ENCODE peak calls at places on chromosomes 4 and X, in eight cellular contexts. C is mammary epithelial cell, D is endothelial cell, O is foreskin fibroblast, T is transverse colon, R is chondrocyte, E is OCI-LY7, M is brain microvascular endothelial cell. Q is an unnamed sample.

GRCh38 chr4:139951051-139951450 is 202.9 kb downstream of the MAML3 start:
- DNase-seq in O (peak; percentile 40), M (peak; percentile 72), C (peak; percentile 87), R (no peak), D (no peak), T (no peak), E (no peak), Q (peak; percentile 21)

GRCh38 chr4:123018391-123018755 is 96.0 kb upstream of the NUDT6 start:
- DNase-seq in O (no peak), M (no peak), T (no peak), R (no peak), C (no peak), D (no peak), E (no peak), Q (no peak)

GRCh38 chrX:31036895-31037294 is 34.9 kb downstream of the FTHL17 start:
- DNase-seq in C (peak; percentile 61), E (peak; percentile 54), M (peak; percentile 60), T (peak; percentile 30), D (peak; percentile 39), O (peak; percentile 58), R (no peak), Q (peak; percentile 67)

GRCh38 chrX:130118396-130118795 is 8.1 kb upstream of the ELF4 start:
- DNase-seq in C (peak; percentile 60), E (no peak), D (no peak), R (no peak), T (no peak), M (peak; percentile 54), O (peak; percentile 78), Q (peak; percentile 73)

GRCh38 chr4:26568446-26568994 is 15.4 kb upstream of the TBC1D19 start:
- DNase-seq in T (no peak), O (peak; percentile 91), D (no peak), E (no peak), C (peak; percentile 59), R (no peak), M (peak; percentile 46), Q (peak; percentile 49)

GRCh38 chr4:160877087-160877790 is 1286.6 kb downstream of the FSTL5 start:
- DNase-seq in R (no peak), M (peak; percentile 8), E (no peak), O (no peak), T (no peak), D (no peak), C (no peak), Q (peak; percentile 17)

GRCh38 chrX:104047171-104047570 is 7.4 kb downstream of the H2BW2 start:
- DNase-seq in C (no peak), R (no peak), T (no peak), O (no peak), E (no peak), M (no peak), D (no peak), Q (no peak)

GRCh38 chrX:41189156-41189555 is 103.9 kb downstream of the USP9X start:
- DNase-seq in E (no peak), C (no peak), R (no peak), T (no peak), D (no peak), M (no peak), O (no peak), Q (no peak)

GRCh38 chr4:126265880-126266279 is 951.1 kb downstream of the FAT4 start:
- DNase-seq in E (no peak), T (no peak), D (no peak), C (no peak), M (no peak), R (no peak), O (peak; percentile 55), Q (no peak)

GRCh38 chr4:53055274-53055673 is 193.2 kb downstream of the RASL11B start:
- DNase-seq in C (peak; percentile 65), M (peak; percentile 65), T (no peak), D (no peak), E (no peak), O (peak; percentile 83), R (no peak), Q (peak; percentile 73)

GRCh38 chrX:143663755-143664154 is 27.9 kb upstream of the SLITRK4 start:
- DNase-seq in E (no peak), R (no peak), M (no peak), T (no peak), C (no peak), D (no peak), O (no peak), Q (peak; percentile 15)

GRCh38 chrX:143664302-143664701 is 28.4 kb upstream of the SLITRK4 start:
- DNase-seq in O (peak; percentile 4), E (peak; percentile 13), R (no peak), M (peak; percentile 1), T (no peak), C (no peak), D (peak; percentile 2), Q (peak; percentile 51)

GRCh38 chrX:143669395-143669794 is 33.5 kb upstream of the SLITRK4 start:
- DNase-seq in R (no peak), M (no peak), O (no peak), D (no peak), T (no peak), C (peak; percentile 24), E (no peak), Q (peak; percentile 60)
- TF ChIP-seq CTCF in R (peak; percentile 50), M (no peak), O (no peak), D (no peak), T (no peak), C (peak; percentile 43), E (peak; percentile 40), Q (peak; percentile 44)

DNA sequence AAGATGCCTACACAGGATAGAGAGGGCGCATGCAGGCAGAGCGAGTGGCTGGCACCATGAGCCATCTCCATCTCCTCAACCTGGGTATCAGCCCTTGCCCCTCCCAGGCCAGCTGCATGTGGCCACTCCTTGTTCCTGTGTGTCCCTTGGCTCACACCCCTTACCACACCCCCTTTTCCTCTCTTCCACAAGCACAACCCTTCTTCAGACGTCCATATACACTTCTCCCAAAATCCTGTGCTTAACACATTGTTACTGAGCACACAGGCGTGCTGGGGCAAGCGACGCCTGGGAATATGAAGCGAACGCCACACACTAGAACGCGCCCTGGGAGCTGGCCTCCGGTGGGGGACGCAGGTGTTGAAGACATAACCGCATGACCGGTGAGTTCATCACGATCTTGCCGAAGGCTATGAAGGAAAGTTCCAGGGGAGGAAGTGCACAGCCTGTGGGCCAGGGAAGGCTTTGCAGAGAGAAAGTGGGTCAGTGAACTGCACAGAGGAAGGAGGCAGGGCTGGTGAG is 19.1 kb upstream of the KIAA0232 start:
- DNase-seq in D (no peak), M (no peak), O (no peak), T (peak; percentile 45), C (peak; percentile 98), R (no peak), E (no peak), Q (peak; percentile 92)
- TF ChIP-seq CTCF in D (no peak), M (peak; percentile 35), O (no peak), T (peak; percentile 26), C (peak; percentile 88), R (peak; percentile 36), E (no peak), Q (peak; percentile 62)

GRCh38 chr4:151408630-151409469 is at the start of gene FHIP1A:
- DNase-seq in T (peak; percentile 93), R (peak; percentile 90), O (peak; percentile 76), M (peak; percentile 57), C (peak; percentile 95), D (peak; percentile 63), E (peak; percentile 63), Q (peak; percentile 95)
- TF ChIP-seq CTCF in T (peak; percentile 30), R (peak; percentile 50), O (no peak), M (peak; percentile 39), C (peak; percentile 10), D (no peak), E (no peak), Q (no peak)

GRCh38 chrX:49695276-49696180 is at the start of gene PAGE1:
- DNase-seq in T (no peak), C (no peak), R (peak; percentile 87), D (no peak), M (no peak), O (no peak), E (no peak), Q (no peak)
- TF ChIP-seq CTCF in T (no peak), C (no peak), R (no peak), D (no peak), M (no peak), O (no peak), E (no peak), Q (no peak)